ENCODE peak calls at places on chromosomes 13 and 19, in six cellular contexts. One of them, this sample, is unnamed.

GRCh38 chr13:52599853-52600603 is 42.2 kb upstream of the HNRNPA1L2 start:
- DNase-seq in K562: no peak
- DNase-seq in GM12891: no peak
- DNase-seq in GM12878: no peak
- DNase-seq in HepG2: no peak
- DNase-seq in H1: no peak
- DNase-seq in this sample: peak

GRCh38 chr13:24267283-24267682 is 42.1 kb upstream of the C1QTNF9 start:
- DNase-seq in H1: no peak
- DNase-seq in HepG2: no peak
- DNase-seq in K562: no peak
- DNase-seq in GM12891: no peak
- DNase-seq in GM12878: peak
- DNase-seq in this sample: no peak

GRCh38 chr19:531009-531752 is 379 bp upstream of the CDC34 start:
- DNase-seq in GM12891: peak
- DNase-seq in GM12878: no peak
- DNase-seq in H1: no peak
- DNase-seq in HepG2: peak
- DNase-seq in K562: peak
- DNase-seq in this sample: peak

GRCh38 chr13:39684531-39685137 is 29.2 kb downstream of the COG6 start:
- DNase-seq in GM12891: no peak
- DNase-seq in GM12878: no peak
- DNase-seq in HepG2: peak
- DNase-seq in K562: no peak
- DNase-seq in H1: no peak
- DNase-seq in this sample: no peak

GRCh38 chr19:10553943-10554381 is 10.3 kb downstream of the ATG4D start:
- DNase-seq in GM12891: peak
- DNase-seq in H1: no peak
- DNase-seq in GM12878: peak
- DNase-seq in K562: no peak
- DNase-seq in HepG2: no peak
- DNase-seq in this sample: no peak

GRCh38 chr19:14400913-14401312 is 18.2 kb downstream of the DDX39A start:
- DNase-seq in K562: no peak
- DNase-seq in H1: no peak
- DNase-seq in HepG2: no peak
- DNase-seq in GM12891: no peak
- DNase-seq in GM12878: peak
- DNase-seq in this sample: no peak

GRCh38 chr19:46118136-46118535 is 6.4 kb downstream of the IGFL3 start:
- DNase-seq in K562: no peak
- DNase-seq in H1: no peak
- DNase-seq in HepG2: no peak
- DNase-seq in GM12891: no peak
- DNase-seq in GM12878: no peak
- DNase-seq in this sample: no peak

GRCh38 chr13:25932353-25932752 is 119.5 kb downstream of the SHISA2 start:
- DNase-seq in GM12878: no peak
- DNase-seq in HepG2: no peak
- DNase-seq in H1: no peak
- DNase-seq in GM12891: no peak
- DNase-seq in K562: no peak
- DNase-seq in this sample: no peak

GRCh38 chr19:10760268-10760944 is 42.5 kb downstream of the DNM2 start:
- DNase-seq in GM12891: no peak
- DNase-seq in H1: no peak
- DNase-seq in HepG2: no peak
- DNase-seq in GM12878: no peak
- DNase-seq in K562: no peak
- DNase-seq in this sample: no peak

GRCh38 chr13:78409172-78409571 is 194.2 kb downstream of the POU4F1 start:
- DNase-seq in HepG2: no peak
- DNase-seq in H1: no peak
- DNase-seq in GM12878: peak
- DNase-seq in K562: no peak
- DNase-seq in GM12891: no peak
- DNase-seq in this sample: no peak

GRCh38 chr13:111485491-111486250 is 165.2 kb downstream of the TEX29 start:
- DNase-seq in GM12891: no peak
- DNase-seq in HepG2: no peak
- DNase-seq in K562: no peak
- DNase-seq in GM12878: no peak
- DNase-seq in H1: no peak
- DNase-seq in this sample: no peak

GRCh38 chr13:101325423-101325822 is 90.9 kb downstream of the NALCN start:
- DNase-seq in GM12878: no peak
- DNase-seq in GM12891: no peak
- DNase-seq in HepG2: no peak
- DNase-seq in K562: no peak
- DNase-seq in H1: no peak
- DNase-seq in this sample: no peak

GRCh38 chr13:113399755-113400149 is 35.8 kb upstream of the GRTP1 start:
- DNase-seq in GM12891: no peak
- DNase-seq in K562: no peak
- DNase-seq in H1: no peak
- DNase-seq in GM12878: no peak
- DNase-seq in HepG2: no peak
- DNase-seq in this sample: no peak

GRCh38 chr13:76965759-76966421 is 17.6 kb downstream of the ACOD1 start:
- DNase-seq in GM12891: no peak
- DNase-seq in K562: no peak
- DNase-seq in GM12878: no peak
- DNase-seq in HepG2: no peak
- DNase-seq in H1: no peak
- DNase-seq in this sample: no peak

GRCh38 chr13:103694033-103694432 is 627.8 kb upstream of the SLC10A2 start:
- DNase-seq in H1: peak
- DNase-seq in GM12891: no peak
- DNase-seq in GM12878: no peak
- DNase-seq in K562: no peak
- DNase-seq in HepG2: no peak
- DNase-seq in this sample: no peak

GRCh38 chr13:80341098-80341701 is at the start of gene SPRY2:
- DNase-seq in H1: peak
- DNase-seq in HepG2: peak
- DNase-seq in GM12891: no peak
- DNase-seq in GM12878: no peak
- DNase-seq in K562: peak
- DNase-seq in this sample: no peak

GRCh38 chr19:34259367-34259865 is 5.1 kb downstream of the GARRE1 start:
- DNase-seq in HepG2: no peak
- DNase-seq in H1: no peak
- DNase-seq in GM12878: no peak
- DNase-seq in GM12891: no peak
- DNase-seq in K562: no peak
- DNase-seq in this sample: no peak

GRCh38 chr19:18541992-18542935 is 1.1 kb downstream of the FKBP8 start:
- DNase-seq in H1: no peak
- DNase-seq in GM12878: no peak
- DNase-seq in K562: no peak
- DNase-seq in GM12891: no peak
- DNase-seq in HepG2: no peak
- DNase-seq in this sample: no peak

GRCh38 chr19:50290775-50291174 is 38.4 kb downstream of the KCNC3 start:
- DNase-seq in HepG2: no peak
- DNase-seq in H1: no peak
- DNase-seq in K562: no peak
- DNase-seq in GM12878: no peak
- DNase-seq in GM12891: no peak
- DNase-seq in this sample: no peak

GRCh38 chr19:19548915-19549537 is 11.0 kb downstream of the CILP2 start:
- DNase-seq in GM12891: no peak
- DNase-seq in K562: no peak
- DNase-seq in H1: no peak
- DNase-seq in HepG2: no peak
- DNase-seq in GM12878: no peak
- DNase-seq in this sample: no peak

GRCh38 chr13:27389891-27390290 is 34.5 kb upstream of the GTF3A start:
- DNase-seq in H1: no peak
- DNase-seq in GM12891: no peak
- DNase-seq in GM12878: no peak
- DNase-seq in HepG2: no peak
- DNase-seq in K562: no peak
- DNase-seq in this sample: no peak

GRCh38 chr13:79490846-79491245 is 9.9 kb downstream of the NDFIP2 start:
- DNase-seq in GM12891: no peak
- DNase-seq in GM12878: no peak
- DNase-seq in HepG2: no peak
- DNase-seq in K562: no peak
- DNase-seq in H1: no peak
- DNase-seq in this sample: no peak

GRCh38 chr13:21871302-21871862 is 200.5 kb downstream of the FGF9 start:
- DNase-seq in H1: no peak
- DNase-seq in K562: no peak
- DNase-seq in HepG2: peak
- DNase-seq in GM12878: no peak
- DNase-seq in GM12891: no peak
- DNase-seq in this sample: no peak

GRCh38 chr13:36819811-36820140 is 754 bp downstream of the RFXAP start:
- DNase-seq in K562: peak
- DNase-seq in GM12878: no peak
- DNase-seq in H1: no peak
- DNase-seq in GM12891: peak
- DNase-seq in HepG2: no peak
- DNase-seq in this sample: peak

GRCh38 chr19:32498641-32499200 is 82.3 kb upstream of the PDCD5 start:
- DNase-seq in H1: no peak
- DNase-seq in GM12878: no peak
- DNase-seq in HepG2: no peak
- DNase-seq in GM12891: no peak
- DNase-seq in K562: no peak
- DNase-seq in this sample: no peak

GRCh38 chr19:14093117-14093784 is 2.7 kb upstream of the SAMD1 start:
- DNase-seq in GM12878: no peak
- DNase-seq in HepG2: no peak
- DNase-seq in H1: no peak
- DNase-seq in K562: no peak
- DNase-seq in GM12891: no peak
- DNase-seq in this sample: no peak

GRCh38 chr19:10339380-10339960 is at the start of gene ICAM3:
- DNase-seq in HepG2: no peak
- DNase-seq in H1: no peak
- DNase-seq in K562: no peak
- DNase-seq in GM12878: peak
- DNase-seq in GM12891: peak
- DNase-seq in this sample: peak

GRCh38 chr13:65597839-65598818 is 1632.0 kb downstream of the PCDH9 start:
- DNase-seq in GM12878: no peak
- DNase-seq in H1: no peak
- DNase-seq in HepG2: no peak
- DNase-seq in K562: no peak
- DNase-seq in GM12891: no peak
- DNase-seq in this sample: no peak

GRCh38 chr13:84609716-84610115 is 727.4 kb upstream of the SLITRK1 start:
- DNase-seq in K562: no peak
- DNase-seq in HepG2: no peak
- DNase-seq in GM12878: no peak
- DNase-seq in H1: no peak
- DNase-seq in GM12891: no peak
- DNase-seq in this sample: no peak

DNA sequence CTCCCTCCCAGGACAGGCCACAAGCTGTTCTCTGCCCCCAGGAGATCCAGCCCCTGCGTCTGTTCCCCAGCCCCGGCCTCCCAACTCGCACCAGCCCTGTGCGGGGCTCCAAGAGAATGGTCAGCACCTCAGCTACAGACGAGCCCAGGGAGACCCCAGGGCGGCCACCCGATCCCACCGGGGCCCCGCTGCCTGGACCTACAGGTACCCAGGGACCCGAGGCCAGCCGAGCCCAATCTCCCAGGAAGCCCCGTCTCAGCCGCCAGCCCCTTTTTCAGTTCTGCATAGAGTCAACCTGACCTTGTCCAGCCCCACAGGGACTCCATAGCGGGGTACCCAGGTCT is 5.9 kb downstream of the PNPLA6 start:
- DNase-seq in GM12891: no peak
- DNase-seq in K562: no peak
- DNase-seq in HepG2: no peak
- DNase-seq in GM12878: no peak
- DNase-seq in H1: no peak
- DNase-seq in this sample: no peak
- TF ChIP-seq TAF1 in GM12891: no peak
- TF ChIP-seq TAF1 in K562: no peak
- TF ChIP-seq TAF1 in HepG2: no peak
- TF ChIP-seq TAF1 in GM12878: no peak
- TF ChIP-seq TAF1 in H1: no peak
- TF ChIP-seq TAF1 in this sample: no peak

GRCh38 chr19:38004505-38005223 is 97.7 kb downstream of the SIPA1L3 start:
- DNase-seq in GM12891: peak
- DNase-seq in H1: no peak
- DNase-seq in GM12878: peak
- DNase-seq in HepG2: peak
- DNase-seq in K562: peak
- DNase-seq in this sample: peak
- TF ChIP-seq POLR2A in GM12891: peak
- TF ChIP-seq POLR2A in H1: peak
- TF ChIP-seq POLR2A in GM12878: peak
- TF ChIP-seq POLR2A in HepG2: no peak
- TF ChIP-seq POLR2A in K562: no peak
- TF ChIP-seq POLR2A in this sample: peak

DNA sequence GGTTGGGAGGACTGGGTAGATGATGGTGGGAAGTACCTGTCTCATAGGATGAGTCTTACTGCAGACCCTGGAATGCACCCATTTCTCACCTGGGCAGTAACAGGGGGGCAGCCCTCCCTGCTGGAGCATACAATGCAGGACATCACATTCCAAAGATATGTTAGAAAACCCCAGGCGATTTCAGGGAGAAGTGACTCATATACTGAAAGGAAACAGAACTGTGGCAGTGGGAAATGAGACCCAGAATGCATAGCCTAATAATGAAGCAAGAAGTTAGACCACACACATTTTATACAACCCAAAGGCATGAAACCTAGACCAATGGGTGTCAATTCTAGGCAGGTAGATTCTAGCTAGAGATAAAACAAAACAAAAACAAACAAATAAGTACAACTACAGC is 402.7 kb downstream of the IRS2 start:
- DNase-seq in K562: no peak
- DNase-seq in H1: no peak
- DNase-seq in GM12878: no peak
- DNase-seq in GM12891: no peak
- DNase-seq in HepG2: no peak
- DNase-seq in this sample: no peak
- TF ChIP-seq TAF1 in K562: no peak
- TF ChIP-seq TAF1 in H1: no peak
- TF ChIP-seq TAF1 in GM12878: no peak
- TF ChIP-seq TAF1 in GM12891: no peak
- TF ChIP-seq TAF1 in HepG2: no peak
- TF ChIP-seq TAF1 in this sample: no peak

DNA sequence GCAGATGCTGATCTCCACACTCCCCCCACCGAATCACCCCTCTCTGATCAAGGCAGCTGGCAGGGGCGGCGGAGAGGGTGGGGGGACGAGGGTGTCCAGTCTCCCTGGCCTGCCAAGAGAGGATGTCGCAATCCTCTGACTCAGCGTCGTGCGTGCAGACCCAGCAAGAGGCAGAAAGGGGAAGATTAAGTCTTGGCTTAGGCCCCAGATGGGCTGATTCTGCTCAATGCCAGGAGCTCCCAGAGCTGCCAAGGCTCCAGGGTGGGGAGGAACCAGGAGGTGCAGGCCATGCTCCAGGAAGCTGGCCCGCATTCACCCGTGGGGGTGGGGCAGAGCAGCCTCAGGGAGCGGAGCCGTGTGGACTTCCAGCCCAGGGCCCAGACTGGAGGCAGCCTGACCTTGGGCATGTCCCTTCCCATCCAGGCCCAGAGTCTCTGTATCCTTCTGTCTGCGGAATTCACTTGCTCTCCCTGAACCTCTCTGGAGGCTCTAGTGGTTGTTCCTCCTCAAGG is 6.6 kb upstream of the BCL3 start:
- DNase-seq in HepG2: peak
- DNase-seq in GM12891: no peak
- DNase-seq in H1: no peak
- DNase-seq in GM12878: no peak
- DNase-seq in K562: peak
- DNase-seq in this sample: no peak
- TF ChIP-seq POLR2A in HepG2: peak
- TF ChIP-seq POLR2A in GM12891: no peak
- TF ChIP-seq POLR2A in H1: no peak
- TF ChIP-seq POLR2A in GM12878: no peak
- TF ChIP-seq POLR2A in K562: no peak
- TF ChIP-seq POLR2A in this sample: no peak

This sample was measured in GM12892.